ENCODE peak calls at places on chromosomes 7 and 10, in four cellular contexts. A is NB4; R is AG09309; Z is CD8-positive, alpha-beta memory T cell. W is an unnamed sample.

GRCh38 chr10:7438196-7438986 is 27.6 kb upstream of the SFMBT2 start:
- DNase-seq in A (no peak), R (no peak), Z (no peak), W (no peak)

GRCh38 chr7:112481833-112482669 is 1.3 kb downstream of the LSMEM1 start:
- DNase-seq in A (peak; percentile 36), R (peak; percentile 86), Z (no peak), W (no peak)

GRCh38 chr10:75431180-75432111 is at the start of gene LRMDA:
- DNase-seq in A (peak; percentile 99), R (no peak), Z (no peak), W (no peak)

GRCh38 chr10:100668001-100668400 is 77.4 kb upstream of the PAX2 start:
- DNase-seq in A (no peak), R (no peak), Z (no peak), W (no peak)

GRCh38 chr7:389911-390601 is 100.1 kb downstream of the FOXL3 start:
- DNase-seq in A (no peak), R (no peak), Z (no peak), W (peak; percentile 87)

GRCh38 chr7:95434501-95435421 is at the start of gene PON2:
- DNase-seq in A (peak; percentile 94), R (no peak), Z (peak; percentile 25), W (peak; percentile 95)

GRCh38 chr7:123372368-123372767 is 162.0 kb downstream of the IQUB start:
- DNase-seq in A (no peak), R (no peak), Z (no peak), W (no peak)

GRCh38 chr7:95904099-95904498 is 131.7 kb downstream of the DYNC1I1 start:
- DNase-seq in A (no peak), R (no peak), Z (no peak), W (no peak)

GRCh38 chr10:68327889-68328786 is 3.7 kb upstream of the HNRNPH3 start:
- DNase-seq in A (peak; percentile 88), R (peak; percentile 33), Z (no peak), W (no peak)

GRCh38 chr7:55546826-55547225 is 25.5 kb downstream of the VOPP1 start:
- DNase-seq in A (peak; percentile 84), R (peak; percentile 45), Z (peak; percentile 11), W (no peak)

GRCh38 chr7:51325231-51325630 is 8.6 kb upstream of the COBL start:
- DNase-seq in A (no peak), R (no peak), Z (no peak), W (no peak)

GRCh38 chr7:157211710-157212109 is 73.0 kb downstream of the UBE3C start:
- DNase-seq in A (no peak), R (peak; percentile 60), Z (no peak), W (no peak)

GRCh38 chr10:34731213-34731612 is 83.9 kb downstream of the PARD3 start:
- DNase-seq in A (no peak), R (no peak), Z (no peak), W (no peak)

GRCh38 chr7:7122701-7123281 is 59.6 kb upstream of the C1GALT1 start:
- DNase-seq in A (no peak), R (peak; percentile 92), Z (no peak), W (no peak)

GRCh38 chr10:79393924-79394610 is 46.8 kb downstream of the PPIF start:
- DNase-seq in A (peak; percentile 55), R (no peak), Z (no peak), W (no peak)

GRCh38 chr7:18290865-18291264 is 204.7 kb upstream of the HDAC9 start:
- DNase-seq in A (peak; percentile 79), R (no peak), Z (no peak), W (no peak)

GRCh38 chr7:18356195-18356645 is 139.3 kb upstream of the HDAC9 start:
- DNase-seq in A (peak; percentile 54), R (peak; percentile 16), Z (no peak), W (no peak)

GRCh38 chr7:27146491-27147210 is 923 bp downstream of the HOXA6 start:
- DNase-seq in A (no peak), R (no peak), Z (no peak), W (no peak)

GRCh38 chr10:3740157-3740871 is 44.7 kb downstream of the KLF6 start:
- DNase-seq in A (no peak), R (peak; percentile 55), Z (no peak), W (no peak)

W was measured in mesenteric fat pad.